ENCODE peak calls at places on chromosomes 11 and 22, in five cellular contexts. F is adrenal gland, V is uterus, R is tibial nerve, B is ovary. N is an unnamed sample.

GRCh38 chr11:20164152-20164551 is 3.9 kb upstream of the DBX1 start:
- DNase-seq in F (no peak), V (no peak), R (no peak), B (no peak), N (no peak)

GRCh38 chr11:78715639-78716311 is 141.1 kb upstream of the NARS2 start:
- DNase-seq in F (peak), V (no peak), R (no peak), B (no peak), N (peak)

GRCh38 chr11:10454902-10455631 is at the start of gene AMPD3:
- DNase-seq in F (peak), V (peak), R (no peak), B (peak), N (peak)

GRCh38 chr22:27372969-27373670 is 428.4 kb downstream of the MN1 start:
- DNase-seq in F (no peak), V (no peak), R (no peak), B (no peak), N (no peak)

GRCh38 chr22:33844273-33844672 is 76.0 kb downstream of the LARGE1 start:
- DNase-seq in F (no peak), V (no peak), R (no peak), B (no peak), N (no peak)

GRCh38 chr22:35489225-35489624 is 51.4 kb upstream of the RASD2 start:
- DNase-seq in F (no peak), V (no peak), R (no peak), B (no peak), N (no peak)

GRCh38 chr11:46760429-46761128 is 41.6 kb downstream of the F2 start:
- DNase-seq in F (no peak), V (no peak), R (no peak), B (no peak), N (no peak)

GRCh38 chr11:92296138-92296515 is 71.5 kb downstream of the FAT3 start:
- DNase-seq in F (no peak), V (no peak), R (no peak), B (no peak), N (no peak)

GRCh38 chr11:70322653-70323052 is 52.2 kb downstream of the PPFIA1 start:
- DNase-seq in F (no peak), V (no peak), R (no peak), B (no peak), N (no peak)

GRCh38 chr11:17277024-17277584 is 565 bp downstream of the NUCB2 start:
- DNase-seq in F (no peak), V (no peak), R (no peak), B (no peak), N (no peak)

GRCh38 chr22:19845369-19845722 is 9.3 kb downstream of the GNB1L start:
- DNase-seq in F (no peak), V (no peak), R (no peak), B (no peak), N (peak)

GRCh38 chr11:35139883-35140282 is 912 bp downstream of the CD44 start:
- DNase-seq in F (no peak), V (no peak), R (no peak), B (no peak), N (no peak)

GRCh38 chr22:25900880-25901279 is 158.9 kb downstream of the MYO18B start:
- DNase-seq in F (no peak), V (no peak), R (no peak), B (no peak), N (no peak)

GRCh38 chr11:34050967-34051348 is 573 bp upstream of the CAPRIN1 start:
- DNase-seq in F (no peak), V (no peak), R (no peak), B (no peak), N (peak)

GRCh38 chr11:44622721-44623258 is 57.3 kb downstream of the CD82 start:
- DNase-seq in F (peak), V (peak), R (no peak), B (peak), N (no peak)
- TF ChIP-seq POLR2A in F (no peak), V (no peak), R (no peak), B (no peak), N (no peak)

DNA sequence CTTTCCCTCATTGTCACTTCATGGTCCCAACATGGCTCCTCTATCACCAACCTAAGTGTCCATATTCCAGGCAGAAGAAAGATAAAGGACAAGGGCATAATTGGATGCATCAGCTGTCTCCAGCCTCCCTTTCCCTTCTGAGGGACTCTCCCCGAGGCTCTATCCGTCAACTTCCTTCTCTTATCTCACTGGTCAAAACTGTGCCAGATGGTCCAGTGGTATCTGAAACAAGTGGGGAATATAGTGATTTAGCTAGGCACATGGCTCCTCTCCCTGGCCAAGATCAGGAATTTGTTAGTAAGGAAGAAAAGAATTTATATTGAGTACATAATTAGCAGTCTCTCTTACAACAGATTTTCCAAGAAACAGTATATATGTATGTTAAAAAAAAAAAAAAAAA is 12.6 kb upstream of the SPON1 start:
- DNase-seq in F (no peak), V (no peak), R (no peak), B (no peak), N (no peak)
- TF ChIP-seq POLR2A in F (no peak), V (no peak), R (no peak), B (no peak), N (no peak)

DNA sequence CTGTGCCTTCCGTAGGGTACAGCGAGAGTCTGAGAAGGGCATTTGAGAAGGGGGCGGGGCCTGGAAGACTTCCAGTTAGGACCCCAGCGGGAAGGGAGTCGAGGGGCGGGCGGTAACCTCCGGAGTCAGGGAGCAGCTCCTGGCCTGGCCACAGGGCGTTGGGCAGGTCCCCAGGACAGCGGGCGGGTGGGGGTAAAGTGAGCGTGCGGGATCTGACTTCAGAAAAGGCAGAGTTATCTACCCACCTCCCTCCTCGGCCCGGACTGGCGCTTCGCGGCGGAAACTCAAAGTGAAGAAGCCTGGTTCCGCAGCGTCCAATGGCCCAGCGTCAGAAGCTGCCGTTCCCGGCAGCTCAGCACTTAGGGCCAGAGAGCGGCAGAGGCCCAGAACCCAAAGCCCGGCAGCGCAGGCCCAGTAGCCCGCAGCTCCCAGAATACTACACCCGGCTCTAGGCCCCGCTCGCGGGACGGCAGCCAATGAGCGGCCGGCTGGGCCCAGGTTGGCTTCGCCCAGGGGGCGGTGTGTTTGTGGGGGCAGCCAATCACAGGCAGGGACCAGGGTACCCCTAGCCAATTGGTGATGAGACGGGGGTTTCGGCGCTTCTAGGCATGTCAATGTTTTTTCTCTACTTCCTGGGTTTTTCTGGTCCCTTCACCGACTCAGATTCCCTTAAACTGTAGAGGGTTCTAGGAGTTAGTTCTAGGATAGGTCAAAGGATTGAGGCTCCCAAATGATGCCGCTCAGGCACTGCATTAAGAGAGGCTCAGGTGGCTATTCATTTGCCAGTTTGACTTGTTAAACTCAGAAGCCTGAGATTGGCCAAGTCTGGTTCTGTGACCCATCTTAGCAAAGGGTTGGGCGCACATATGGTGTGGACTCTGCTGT is at the start of gene TRIM68:
- DNase-seq in F (peak), V (peak), R (peak), B (peak), N (peak)
- TF ChIP-seq POLR2A in F (peak), V (peak), R (peak), B (peak), N (peak)

DNA sequence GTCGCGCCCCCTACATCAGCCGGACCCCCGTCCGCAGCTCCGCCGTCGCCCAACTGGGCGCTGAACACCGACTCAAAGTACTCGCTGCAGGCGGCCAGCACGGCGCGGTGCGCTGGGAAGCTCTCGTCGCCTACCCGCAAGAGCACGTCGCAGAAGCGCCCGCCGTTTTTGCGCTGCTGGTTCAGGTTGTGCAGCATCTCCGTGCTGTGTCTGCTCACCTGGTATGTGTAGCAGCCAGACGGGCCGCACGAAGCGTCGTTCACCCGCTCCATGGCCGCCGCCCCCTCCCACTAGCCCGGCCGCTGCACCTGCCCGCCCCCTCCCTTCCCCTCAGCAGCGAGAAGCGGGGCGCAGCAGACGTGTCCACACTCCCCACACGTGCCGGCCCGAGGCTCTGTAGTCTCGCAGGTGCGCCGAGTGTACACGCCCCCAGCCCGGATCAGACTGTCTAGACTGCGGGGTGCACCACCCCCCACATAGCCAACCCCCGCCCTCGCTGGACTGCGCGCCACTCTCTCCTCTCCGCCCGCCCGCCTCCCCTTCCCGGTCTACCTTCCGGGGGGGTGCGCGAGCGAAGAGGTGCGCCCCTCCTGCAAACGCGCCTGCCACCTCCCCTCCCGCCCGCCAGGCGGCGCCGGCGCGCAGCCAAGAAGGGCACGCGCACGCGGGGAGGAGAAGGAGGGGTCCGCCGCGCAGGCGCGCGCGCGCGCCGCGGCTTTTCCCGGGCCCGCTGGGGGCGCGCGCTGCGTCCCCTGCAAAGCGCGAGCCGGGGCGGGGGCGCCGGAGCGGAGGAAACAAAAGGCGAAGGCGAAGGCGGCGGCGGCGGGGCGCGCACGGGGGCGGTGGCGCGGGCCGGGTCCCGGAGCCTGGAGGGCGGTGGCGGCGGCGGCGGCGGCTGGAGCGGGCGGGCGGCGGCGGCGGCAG is 553 bp downstream of the PATZ1 start:
- DNase-seq in F (peak), V (peak), R (peak), B (peak), N (peak)
- TF ChIP-seq POLR2A in F (peak), V (peak), R (peak), B (no peak), N (no peak)

DNA sequence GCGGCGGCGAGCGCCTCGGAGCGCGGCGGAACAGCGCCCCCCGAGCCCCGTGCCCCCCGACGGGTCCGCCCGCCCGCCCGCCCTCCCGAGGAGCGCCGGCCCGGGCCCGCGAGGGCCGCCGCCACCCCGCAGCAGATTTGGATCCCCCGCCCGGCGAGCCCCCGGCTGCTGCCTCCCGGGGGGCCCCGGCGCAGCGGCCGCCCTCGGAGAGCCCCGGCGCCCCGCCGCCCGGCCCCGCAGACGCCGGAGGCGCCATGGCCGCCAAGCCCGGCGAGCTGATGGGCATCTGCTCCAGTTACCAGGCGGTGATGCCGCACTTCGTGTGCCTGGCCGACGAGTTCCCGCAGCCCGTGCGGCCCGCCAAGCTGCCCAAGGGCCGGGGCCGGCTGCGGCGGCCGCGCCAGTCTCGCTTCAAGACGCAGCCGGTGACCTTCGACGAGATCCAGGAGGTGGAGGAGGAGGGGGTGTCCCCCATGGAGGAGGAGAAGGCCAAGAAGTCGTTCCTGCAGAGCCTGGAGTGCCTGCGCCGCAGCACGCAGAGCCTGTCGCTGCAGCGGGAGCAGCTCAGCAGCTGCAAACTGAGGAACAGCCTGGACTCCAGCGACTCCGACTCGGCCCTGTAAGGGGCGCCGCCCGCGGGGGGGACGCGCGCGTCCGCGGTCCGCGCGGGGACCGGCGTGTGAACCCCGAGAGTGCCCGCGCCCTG is 367 bp downstream of the C11orf96 start:
- DNase-seq in F (peak), V (peak), R (no peak), B (peak), N (no peak)
- TF ChIP-seq POLR2A in F (no peak), V (no peak), R (no peak), B (peak), N (no peak)

DNA sequence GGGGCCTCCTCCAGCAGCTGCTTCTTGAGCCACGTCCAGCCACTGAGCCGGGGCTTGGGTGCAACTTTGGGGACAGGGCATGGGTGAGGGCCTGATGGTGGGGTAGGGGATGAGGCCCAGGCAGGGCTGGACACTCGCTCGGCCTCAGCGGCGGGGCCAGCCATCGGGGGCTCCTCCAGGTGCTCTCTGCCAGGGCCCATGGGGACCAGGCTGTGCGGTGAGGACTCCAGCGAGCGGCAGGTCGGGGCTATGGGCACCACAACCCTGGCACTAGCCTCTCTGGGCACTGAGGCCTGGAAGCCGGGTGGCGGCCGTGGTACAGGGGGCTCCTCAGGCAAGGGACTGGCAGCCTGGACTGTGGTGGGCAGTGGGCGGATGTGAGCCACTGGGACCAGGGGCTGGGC is 2.2 kb downstream of the PRR33 start:
- DNase-seq in F (no peak), V (no peak), R (no peak), B (peak), N (no peak)
- TF ChIP-seq POLR2A in F (no peak), V (no peak), R (no peak), B (no peak), N (no peak)

DNA sequence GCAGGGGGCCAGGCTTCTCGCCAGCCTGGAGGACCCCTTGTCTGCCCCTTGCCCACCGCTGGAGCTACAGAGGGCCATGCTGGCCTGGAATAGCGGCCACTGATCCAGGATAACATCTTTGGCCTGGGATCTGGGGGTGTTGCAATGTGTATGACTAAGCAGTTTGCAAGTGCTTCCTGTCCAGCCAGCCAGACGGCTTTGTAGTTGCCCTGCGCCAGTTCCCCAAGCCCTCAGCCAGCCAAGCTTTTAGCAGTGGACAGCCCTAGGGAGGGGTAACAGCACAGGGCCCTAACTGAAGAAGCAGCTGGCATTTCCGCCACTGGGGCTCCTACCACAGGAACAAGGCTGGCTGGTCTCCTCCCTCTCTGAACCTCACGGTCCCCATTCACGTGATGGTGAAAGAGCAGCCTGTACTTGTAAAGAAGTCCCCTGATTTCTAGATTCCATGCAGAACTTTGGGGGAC is 32.1 kb downstream of the UQCR10 start:
- DNase-seq in F (peak), V (peak), R (peak), B (peak), N (peak)
- TF ChIP-seq POLR2A in F (peak), V (no peak), R (no peak), B (no peak), N (no peak)

GRCh38 chr11:553083-553948 is 7.2 kb downstream of the LMNTD2 start:
- DNase-seq in F (no peak), V (no peak), R (no peak), B (no peak), N (no peak)
- TF ChIP-seq POLR2A in F (no peak), V (no peak), R (no peak), B (no peak), N (no peak)

GRCh38 chr22:41898645-41899044 is 16.2 kb downstream of the SHISA8 start:
- DNase-seq in F (no peak), V (no peak), R (no peak), B (no peak), N (no peak)
- TF ChIP-seq POLR2A in F (no peak), V (no peak), R (no peak), B (no peak), N (no peak)

GRCh38 chr11:2459796-2460531 is 15.2 kb downstream of the KCNQ1 start:
- DNase-seq in F (no peak), V (no peak), R (no peak), B (no peak), N (no peak)

GRCh38 chr11:2462986-2463765 is 18.4 kb downstream of the KCNQ1 start:
- DNase-seq in F (peak), V (no peak), R (no peak), B (peak), N (no peak)

GRCh38 chr11:2460540-2461252 is 15.9 kb downstream of the KCNQ1 start:
- DNase-seq in F (no peak), V (no peak), R (no peak), B (no peak), N (no peak)

GRCh38 chr11:2462092-2462985 is 17.5 kb downstream of the KCNQ1 start:
- DNase-seq in F (no peak), V (no peak), R (no peak), B (no peak), N (no peak)

GRCh38 chr11:2461253-2462091 is 16.7 kb downstream of the KCNQ1 start:
- DNase-seq in F (peak), V (no peak), R (no peak), B (no peak), N (no peak)
- TF ChIP-seq POLR2A in F (peak), V (no peak), R (no peak), B (no peak), N (no peak)